ENCODE peak calls at places on chromosomes 13 and 19, in six cellular contexts. J is mesendoderm; H is epithelial cell of prostate; F is heart left ventricle; U is activated CD4-positive, alpha-beta T cell treated with anti-CD3 and anti-CD28 coated beads, Interleukin-2, amount 10 ng/mL, durations not matched to agents 7 days and 5 days; E is nephron progenitor cell. Y is an unnamed sample.

GRCh38 chr19:29062486-29063435 is 150.2 kb downstream of the UQCRFS1 start:
- DNase-seq in J (peak), H (no peak), F (no peak), U (no peak), E (no peak), Y (no peak)

GRCh38 chr19:18126097-18126496 is 26.9 kb upstream of the PIK3R2 start:
- DNase-seq in J (no peak), H (no peak), F (no peak), U (no peak), E (no peak), Y (no peak)

GRCh38 chr13:21594715-21595545 is 9.0 kb downstream of the MICU2 start:
- DNase-seq in J (no peak), H (no peak), F (no peak), U (no peak), E (no peak), Y (no peak)

GRCh38 chr13:39888865-39889810 is 233.7 kb downstream of the COG6 start:
- DNase-seq in J (peak), H (no peak), F (no peak), U (no peak), E (no peak), Y (no peak)

GRCh38 chr13:48231080-48231479 is 1.9 kb upstream of the ITM2B start:
- DNase-seq in J (no peak), H (no peak), F (no peak), U (no peak), E (no peak), Y (no peak)

GRCh38 chr13:112985803-112986408 is 16.9 kb downstream of the MCF2L start:
- DNase-seq in J (no peak), H (no peak), F (no peak), U (no peak), E (no peak), Y (no peak)

GRCh38 chr19:1446713-1447564 is 3.0 kb upstream of the APC2 start:
- DNase-seq in J (no peak), H (no peak), F (no peak), U (peak), E (peak), Y (no peak)

GRCh38 chr13:33976965-33977364 is 159.0 kb downstream of the RFC3 start:
- DNase-seq in J (no peak), H (no peak), F (no peak), U (no peak), E (no peak), Y (no peak)

GRCh38 chr19:55070755-55071502 is 4.7 kb upstream of the EPS8L1 start:
- DNase-seq in J (no peak), H (peak), F (no peak), U (peak), E (no peak), Y (peak)

GRCh38 chr19:48821633-48822032 is 10.8 kb upstream of the BCAT2 start:
- DNase-seq in J (no peak), H (no peak), F (no peak), U (no peak), E (no peak), Y (no peak)

GRCh38 chr19:17294051-17294891 is 9.0 kb downstream of the ABHD8 start:
- DNase-seq in J (peak), H (no peak), F (no peak), U (peak), E (peak), Y (no peak)

GRCh38 chr19:53624776-53625540 is 6.8 kb upstream of the DPRX start:
- DNase-seq in J (peak), H (no peak), F (no peak), U (no peak), E (no peak), Y (no peak)

GRCh38 chr19:27718262-27718661 is 1494.7 kb downstream of the UQCRFS1 start:
- DNase-seq in J (no peak), H (no peak), F (no peak), U (no peak), E (no peak), Y (no peak)

GRCh38 chr19:58554494-58555368 is at the start of gene CHMP2A:
- DNase-seq in J (peak), H (no peak), F (peak), U (peak), E (peak), Y (peak)

GRCh38 chr19:43524922-43525835 is 1.8 kb downstream of the ETHE1 start:
- DNase-seq in J (peak), H (no peak), F (no peak), U (peak), E (peak), Y (peak)

GRCh38 chr13:36850790-36851438 is 31.9 kb downstream of the RFXAP start:
- DNase-seq in J (peak), H (no peak), F (no peak), U (peak), E (peak), Y (peak)

GRCh38 chr13:30829145-30829544 is 76.9 kb upstream of the MEDAG start:
- DNase-seq in J (no peak), H (peak), F (no peak), U (no peak), E (no peak), Y (no peak)

GRCh38 chr13:107373551-107373950 is 805.6 kb upstream of the ARGLU1 start:
- DNase-seq in J (peak), H (no peak), F (no peak), U (no peak), E (no peak), Y (no peak)

GRCh38 chr19:934865-935422 is 9.1 kb downstream of the ARID3A start:
- DNase-seq in J (no peak), H (no peak), F (peak), U (no peak), E (no peak), Y (peak)

GRCh38 chr19:47444388-47444821 is 25.1 kb upstream of the MEIS3 start:
- DNase-seq in J (peak), H (no peak), F (no peak), U (peak), E (peak), Y (no peak)

GRCh38 chr19:40492274-40492673 is 25.5 kb downstream of the SPTBN4 start:
- DNase-seq in J (no peak), H (no peak), F (no peak), U (no peak), E (no peak), Y (no peak)

GRCh38 chr19:35757749-35758608 is at the start of gene PROSER3:
- DNase-seq in J (peak), H (peak), F (peak), U (peak), E (peak), Y (peak)

GRCh38 chr19:44731622-44732021 is 16.9 kb upstream of the BCL3 start:
- DNase-seq in J (no peak), H (no peak), F (no peak), U (no peak), E (no peak), Y (no peak)

GRCh38 chr13:64672751-64673150 is 2557.4 kb downstream of the PCDH9 start:
- DNase-seq in J (no peak), H (no peak), F (no peak), U (no peak), E (no peak), Y (no peak)

GRCh38 chr13:40060318-40061007 is 405.0 kb downstream of the COG6 start:
- DNase-seq in J (no peak), H (peak), F (no peak), U (no peak), E (no peak), Y (no peak)

GRCh38 chr19:52190679-52191293 is 934 bp downstream of the PPP2R1A start:
- DNase-seq in J (peak), H (no peak), F (peak), U (no peak), E (peak), Y (peak)

GRCh38 chr19:55016017-55016416 is 22.0 kb downstream of the GP6 start:
- DNase-seq in J (no peak), H (no peak), F (no peak), U (no peak), E (no peak), Y (no peak)

GRCh38 chr19:3047307-3048189 is 14.7 kb downstream of the TLE5 start:
- DNase-seq in J (peak), H (no peak), F (peak), U (peak), E (peak), Y (peak)

GRCh38 chr19:56211718-56212117 is 9.6 kb downstream of the ZSCAN5C start:
- DNase-seq in J (peak), H (no peak), F (no peak), U (no peak), E (no peak), Y (no peak)

GRCh38 chr13:24618219-24618955 is 61.8 kb upstream of the ATP12A start:
- DNase-seq in J (no peak), H (no peak), F (no peak), U (peak), E (no peak), Y (no peak)

GRCh38 chr19:2428027-2428690 is 773 bp upstream of the TIMM13 start:
- DNase-seq in J (peak), H (no peak), F (no peak), U (no peak), E (peak), Y (peak)

GRCh38 chr19:15101479-15102082 is 5.6 kb upstream of the SYDE1 start:
- DNase-seq in J (peak), H (no peak), F (no peak), U (peak), E (peak), Y (peak)

GRCh38 chr19:13099073-13099999 is 3.3 kb downstream of the LYL1 start:
- DNase-seq in J (peak), H (no peak), F (peak), U (peak), E (peak), Y (peak)

GRCh38 chr19:8373867-8374813 is 10.2 kb downstream of the ANGPTL4 start:
- DNase-seq in J (no peak), H (no peak), F (no peak), U (no peak), E (no peak), Y (peak)

GRCh38 chr13:66994097-66994496 is 236.0 kb downstream of the PCDH9 start:
- DNase-seq in J (peak), H (no peak), F (peak), U (peak), E (peak), Y (peak)

GRCh38 chr19:50924576-50924975 is 13.4 kb upstream of the KLK4 start:
- DNase-seq in J (no peak), H (no peak), F (no peak), U (no peak), E (no peak), Y (no peak)

GRCh38 chr13:60043262-60043661 is 120.5 kb downstream of the DIAPH3 start:
- DNase-seq in J (no peak), H (no peak), F (no peak), U (no peak), E (no peak), Y (no peak)

Y was measured in left colon.